ENCODE peak calls at places on chromosomes 11 and 22, in four cellular contexts. C is left cardiac atrium, O is pons, U is AG08396. R is an unnamed sample.

GRCh38 chr11:127564803-127565202 is 564.2 kb upstream of the KIRREL3 start:
- DNase-seq in O (no peak), U (no peak), C (no peak), R (no peak)

GRCh38 chr22:40322818-40323447 is 23.4 kb upstream of the ADSL start:
- DNase-seq in O (no peak), U (no peak), C (no peak), R (no peak)

GRCh38 chr11:121318848-121319834 is 26.6 kb downstream of the SC5D start:
- DNase-seq in C (no peak), U (peak; percentile 49), O (peak; percentile 84), R (no peak)

GRCh38 chr22:36055376-36056310 is 27.0 kb upstream of the RBFOX2 start:
- DNase-seq in U (no peak), C (no peak), O (no peak), R (no peak)

GRCh38 chr11:95863486-95864140 is 60.3 kb downstream of the MTMR2 start:
- DNase-seq in U (no peak), O (no peak), C (no peak), R (no peak)

GRCh38 chr22:34587357-34588356 is 478.3 kb upstream of the ISX start:
- DNase-seq in O (no peak), C (no peak), U (no peak), R (no peak)

GRCh38 chr11:126880872-126881271 is 119.7 kb downstream of the KIRREL3 start:
- DNase-seq in O (no peak), U (no peak), C (no peak), R (no peak)

GRCh38 chr11:19251577-19251976 is 10.8 kb upstream of the E2F8 start:
- DNase-seq in C (no peak), O (no peak), U (no peak), R (no peak)

GRCh38 chr11:59931688-59932087 is 6.5 kb upstream of the OOSP1 start:
- DNase-seq in O (no peak), C (no peak), U (no peak), R (no peak)

GRCh38 chr22:47354668-47355387 is 592.4 kb downstream of the TBC1D22A start:
- DNase-seq in U (no peak), O (no peak), C (no peak), R (peak; percentile 24)

GRCh38 chr11:65112226-65112550 is 516 bp downstream of the TM7SF2 start:
- DNase-seq in U (no peak), O (no peak), C (no peak), R (no peak)

GRCh38 chr11:47165294-47165840 is 11.3 kb downstream of the ARFGAP2 start:
- DNase-seq in O (no peak), U (no peak), C (no peak), R (no peak)

GRCh38 chr11:17927643-17928343 is 85.1 kb downstream of the SERGEF start:
- DNase-seq in C (no peak), O (no peak), U (peak; percentile 21), R (no peak)